ENCODE peak calls at places on chromosomes 4 and X, in ten cellular contexts. Y is transverse colon, L is HL-60, C is GM23338, O is upper lobe of left lung, X is esophagus muscularis mucosa, F is HCT116, R is stomach, G is HepG2, V is suprapubic skin. Q is an unnamed sample.
A peak's percentile ranks its signal among the peaks of the same experiment; 100 is the strongest.

GRCh38 chrX:50581405-50581804 is 110.8 kb upstream of the DGKK start:
- DNase-seq in Y (no peak), C (peak; percentile 47), R (no peak), V (no peak), L (no peak), F (no peak), X (no peak), G (no peak), O (no peak), Q (no peak)

GRCh38 chr4:30716671-30717207 is 3.4 kb upstream of the PCDH7 start:
- DNase-seq in G (no peak), V (no peak), Y (no peak), O (no peak), X (no peak), L (no peak), R (no peak), C (peak; percentile 57), F (no peak), Q (no peak)

GRCh38 chrX:40083120-40083978 is 14.4 kb downstream of the BCOR start:
- DNase-seq in X (no peak), V (no peak), Y (no peak), C (peak; percentile 62), G (no peak), L (peak; percentile 66), R (peak; percentile 73), F (no peak), O (peak; percentile 87), Q (no peak)

GRCh38 chrX:116607766-116608165 is 145.0 kb upstream of the CT83 start:
- DNase-seq in C (no peak), L (no peak), X (no peak), V (no peak), Y (no peak), R (no peak), O (no peak), G (no peak), F (no peak), Q (no peak)

GRCh38 chrX:3815896-3816664 is 102.6 kb upstream of the PRKX start:
- DNase-seq in R (peak; percentile 67), Y (peak; percentile 70), F (peak; percentile 23), X (peak; percentile 92), C (peak; percentile 49), L (peak; percentile 68), V (peak; percentile 80), G (peak; percentile 36), O (peak; percentile 86), Q (no peak)

GRCh38 chrX:111375747-111376146 is 36.2 kb downstream of the DCX start:
- DNase-seq in F (no peak), X (no peak), R (no peak), L (no peak), G (no peak), Y (no peak), O (no peak), V (no peak), C (peak; percentile 49), Q (no peak)

GRCh38 chr4:137558951-137559350 is 26.7 kb upstream of the PCDH18 start:
- DNase-seq in Y (no peak), L (no peak), O (no peak), X (no peak), V (no peak), C (no peak), F (no peak), R (no peak), G (no peak), Q (no peak)

GRCh38 chrX:29941292-29941691 is 274.1 kb upstream of the MAGEB2 start:
- DNase-seq in F (no peak), X (no peak), R (no peak), V (no peak), Y (no peak), C (no peak), O (no peak), L (no peak), G (peak; percentile 4), Q (no peak)

GRCh38 chr4:8209176-8209874 is 10.2 kb downstream of the SH3TC1 start:
- DNase-seq in G (no peak), Y (no peak), L (peak; percentile 70), R (no peak), O (peak; percentile 45), X (no peak), C (no peak), V (no peak), F (no peak), Q (no peak)

GRCh38 chr4:108972613-108973283 is 209.9 kb upstream of the ETNPPL start:
- DNase-seq in V (no peak), G (no peak), C (no peak), O (no peak), X (no peak), L (no peak), F (no peak), R (no peak), Y (no peak), Q (no peak)

GRCh38 chr4:5988086-5988845 is 30.0 kb downstream of the C4orf50 start:
- DNase-seq in O (no peak), C (no peak), G (no peak), L (no peak), V (peak; percentile 44), R (peak; percentile 17), F (no peak), Y (no peak), X (no peak), Q (no peak)

GRCh38 chrX:153723351-153724251 is 586 bp downstream of the BCAP31 start:
- DNase-seq in Y (peak; percentile 55), O (peak; percentile 87), F (no peak), X (no peak), L (peak; percentile 29), V (no peak), R (peak; percentile 48), C (peak; percentile 56), G (peak; percentile 59), Q (no peak)

GRCh38 chr4:175641053-175641452 is 171.0 kb downstream of the GPM6A start:
- DNase-seq in C (no peak), Y (no peak), G (no peak), V (no peak), L (no peak), R (no peak), X (no peak), O (no peak), F (no peak), Q (peak; percentile 2)

GRCh38 chr4:118730683-118731082 is 45.5 kb downstream of the METTL14 start:
- DNase-seq in O (no peak), V (no peak), F (no peak), Y (no peak), L (no peak), G (no peak), R (no peak), X (no peak), C (no peak), Q (no peak)

GRCh38 chrX:41335590-41336331 is 1.8 kb downstream of the DDX3X start:
- DNase-seq in X (no peak), R (no peak), C (no peak), O (no peak), G (no peak), Y (no peak), V (no peak), L (no peak), F (no peak), Q (no peak)

GRCh38 chrX:41334866-41335589 is 1.1 kb downstream of the DDX3X start:
- DNase-seq in V (peak; percentile 80), L (peak; percentile 62), C (peak; percentile 43), G (no peak), X (peak; percentile 91), O (no peak), Y (peak; percentile 70), R (peak; percentile 69), F (no peak), Q (no peak)

GRCh38 chrX:41338422-41338821 is 4.5 kb downstream of the DDX3X start:
- DNase-seq in C (no peak), V (no peak), L (no peak), O (no peak), R (no peak), G (no peak), Y (no peak), F (no peak), X (no peak), Q (no peak)

GRCh38 chrX:41337140-41337539 is 3.2 kb downstream of the DDX3X start:
- DNase-seq in R (no peak), V (no peak), X (no peak), O (no peak), C (no peak), F (no peak), G (no peak), Y (no peak), L (no peak), Q (no peak)

GRCh38 chrX:41336447-41336846 is 2.5 kb downstream of the DDX3X start:
- DNase-seq in L (no peak), C (no peak), Y (no peak), O (no peak), R (no peak), X (no peak), F (no peak), G (no peak), V (no peak), Q (no peak)
- TF ChIP-seq POLR2AphosphoS5 in L (no peak), C (no peak), Y (no peak), O (no peak), R (no peak), X (no peak), F (no peak), G (no peak), V (no peak), Q (no peak)

GRCh38 chr4:47926667-47927258 is 12.4 kb upstream of the NFXL1 start:
- DNase-seq in X (no peak), F (peak; percentile 43), G (peak; percentile 61), V (no peak), Y (peak; percentile 51), R (peak; percentile 61), L (no peak), O (no peak), C (peak; percentile 94), Q (no peak)
- H3K4me3 ChIP-seq in X (no peak overlapping the region), F (peak overlapping the region; percentile 51), G (peak overlapping the region; percentile 3), V (peak overlapping the region; percentile 24), Y (peak overlapping the region; percentile 27), R (peak overlapping the region; percentile 32), L (no peak overlapping the region), O (no peak overlapping the region), C (peak overlapping the region; percentile 24), Q (peak overlapping the region; percentile 47)

GRCh38 chrX:115229337-115229991 is 4.4 kb downstream of the LRCH2 start:
- DNase-seq in C (no peak), R (no peak), X (no peak), V (no peak), Y (no peak), G (no peak), L (no peak), O (no peak), F (no peak), Q (no peak)

GRCh38 chrX:115234220-115234557 is 293 bp upstream of the LRCH2 start:
- DNase-seq in F (no peak), O (no peak), G (no peak), V (no peak), X (no peak), L (no peak), R (no peak), Y (no peak), C (no peak), Q (no peak)

GRCh38 chrX:115232933-115233496 is 881 bp downstream of the LRCH2 start:
- DNase-seq in R (no peak), Y (no peak), L (no peak), C (no peak), G (no peak), X (no peak), F (no peak), V (no peak), O (no peak), Q (no peak)

GRCh38 chrX:115233497-115234219 is at the start of gene LRCH2:
- DNase-seq in V (no peak), X (no peak), Y (no peak), F (no peak), O (peak; percentile 62), C (peak; percentile 55), R (no peak), L (no peak), G (no peak), Q (no peak)
- H3K27ac ChIP-seq in V (no peak within 1 kb of the TSS), X (peak within 1 kb of the TSS; percentile 83), Y (peak within 1 kb of the TSS; percentile 78), F (no peak within 1 kb of the TSS), O (peak within 1 kb of the TSS; percentile 44), C (no peak within 1 kb of the TSS), R (peak within 1 kb of the TSS; percentile 79), L (no peak within 1 kb of the TSS), G (no peak within 1 kb of the TSS), Q (no peak within 1 kb of the TSS)

GRCh38 chr4:169657470-169658107 is 37.2 kb downstream of the CLCN3 start:
- DNase-seq in R (no peak), L (no peak), Y (no peak), F (no peak), G (no peak), X (no peak), V (no peak), C (no peak), O (no peak), Q (no peak)
- TF ChIP-seq POLR2AphosphoS5 in R (no peak), L (no peak), Y (peak; percentile 33), F (no peak), G (no peak), X (no peak), V (no peak), C (no peak), O (no peak), Q (no peak)